ENCODE peak calls at places on chromosomes 6 and 20, in five cellular contexts. One of them, this sample, is unnamed. For H3K36me3, the result is how much of the 10 kb centered on the place peaks cover.

GRCh38 chr20:6595704-6596103 is 171.8 kb upstream of the BMP2 start:
- DNase-seq in Panc1: no peak
- DNase-seq in psoas muscle: no peak
- DNase-seq in HCT116: no peak
- DNase-seq in heart left ventricle: no peak
- DNase-seq in this sample: no peak

GRCh38 chr6:138576303-138576702 is 77.0 kb upstream of the NHSL1 start:
- DNase-seq in Panc1: no peak
- DNase-seq in psoas muscle: no peak
- DNase-seq in HCT116: no peak
- DNase-seq in heart left ventricle: no peak
- DNase-seq in this sample: no peak

GRCh38 chr20:45095753-45096371 is 5.1 kb downstream of the KCNS1 start:
- DNase-seq in Panc1: peak
- DNase-seq in psoas muscle: no peak
- DNase-seq in HCT116: peak
- DNase-seq in heart left ventricle: peak
- DNase-seq in this sample: no peak

GRCh38 chr6:170032706-170033309 is 258.1 kb downstream of the DLL1 start:
- DNase-seq in Panc1: no peak
- DNase-seq in psoas muscle: no peak
- DNase-seq in HCT116: no peak
- DNase-seq in heart left ventricle: peak
- DNase-seq in this sample: no peak

GRCh38 chr6:127092486-127092885 is 26.0 kb upstream of the RSPO3 start:
- DNase-seq in Panc1: no peak
- DNase-seq in psoas muscle: no peak
- DNase-seq in HCT116: no peak
- DNase-seq in heart left ventricle: no peak
- DNase-seq in this sample: no peak

GRCh38 chr6:147283460-147283859 is 79.2 kb downstream of the STXBP5 start:
- DNase-seq in Panc1: no peak
- DNase-seq in psoas muscle: no peak
- DNase-seq in HCT116: no peak
- DNase-seq in heart left ventricle: no peak
- DNase-seq in this sample: no peak

GRCh38 chr6:33696538-33697518 is 14.7 kb downstream of the UQCC2 start:
- DNase-seq in Panc1: no peak
- DNase-seq in psoas muscle: peak
- DNase-seq in HCT116: no peak
- DNase-seq in heart left ventricle: peak
- DNase-seq in this sample: peak

GRCh38 chr6:135880066-135880972 is 28.8 kb downstream of the PDE7B start:
- DNase-seq in Panc1: no peak
- DNase-seq in psoas muscle: no peak
- DNase-seq in HCT116: no peak
- DNase-seq in heart left ventricle: no peak
- DNase-seq in this sample: no peak

GRCh38 chr6:15369838-15370237 is 124.0 kb downstream of the JARID2 start:
- DNase-seq in Panc1: no peak
- DNase-seq in psoas muscle: no peak
- DNase-seq in HCT116: no peak
- DNase-seq in heart left ventricle: no peak
- DNase-seq in this sample: no peak

GRCh38 chr6:107652526-107653182 is 162.7 kb downstream of the SOBP start:
- DNase-seq in Panc1: no peak
- DNase-seq in psoas muscle: no peak
- DNase-seq in HCT116: no peak
- DNase-seq in heart left ventricle: no peak
- DNase-seq in this sample: no peak

GRCh38 chr6:113927001-113927400 is 43.9 kb downstream of the HDAC2 start:
- DNase-seq in Panc1: no peak
- DNase-seq in psoas muscle: no peak
- DNase-seq in HCT116: no peak
- DNase-seq in heart left ventricle: no peak
- DNase-seq in this sample: no peak

GRCh38 chr20:47181056-47181862 is 175.2 kb downstream of the ZMYND8 start:
- DNase-seq in Panc1: no peak
- DNase-seq in psoas muscle: no peak
- DNase-seq in HCT116: peak
- DNase-seq in heart left ventricle: no peak
- DNase-seq in this sample: no peak

GRCh38 chr6:37056439-37057127 is 51.1 kb downstream of the FGD2 start:
- DNase-seq in Panc1: no peak
- DNase-seq in psoas muscle: no peak
- DNase-seq in HCT116: peak
- DNase-seq in heart left ventricle: no peak
- DNase-seq in this sample: no peak

GRCh38 chr6:37565267-37566208 is 65.8 kb upstream of the CCDC167 start:
- DNase-seq in Panc1: no peak
- DNase-seq in psoas muscle: no peak
- DNase-seq in HCT116: no peak
- DNase-seq in heart left ventricle: no peak
- DNase-seq in this sample: no peak

GRCh38 chr6:11098009-11098408 is 4.4 kb downstream of the SMIM13 start:
- DNase-seq in Panc1: no peak
- DNase-seq in psoas muscle: no peak
- DNase-seq in HCT116: no peak
- DNase-seq in heart left ventricle: no peak
- DNase-seq in this sample: no peak

GRCh38 chr6:153096031-153096430 is 35.1 kb downstream of the RGS17 start:
- DNase-seq in Panc1: no peak
- DNase-seq in psoas muscle: no peak
- DNase-seq in HCT116: no peak
- DNase-seq in heart left ventricle: no peak
- DNase-seq in this sample: no peak

GRCh38 chr20:38218566-38218885 is 42.0 kb downstream of the KIAA1755 start:
- DNase-seq in Panc1: no peak
- DNase-seq in psoas muscle: no peak
- DNase-seq in HCT116: no peak
- DNase-seq in heart left ventricle: no peak
- DNase-seq in this sample: no peak

GRCh38 chr20:59835448-59836395 is 97.7 kb downstream of the SYCP2 start:
- DNase-seq in Panc1: no peak
- DNase-seq in psoas muscle: no peak
- DNase-seq in HCT116: no peak
- DNase-seq in heart left ventricle: peak
- DNase-seq in this sample: no peak

GRCh38 chr20:34708621-34709043 is 4.5 kb downstream of the TP53INP2 start:
- DNase-seq in Panc1: no peak
- DNase-seq in psoas muscle: peak
- DNase-seq in HCT116: no peak
- DNase-seq in heart left ventricle: peak
- DNase-seq in this sample: peak

GRCh38 chr20:35944189-35944588 is 10.1 kb downstream of the SCAND1 start:
- DNase-seq in Panc1: no peak
- DNase-seq in psoas muscle: no peak
- DNase-seq in HCT116: no peak
- DNase-seq in heart left ventricle: no peak
- DNase-seq in this sample: no peak
- H3K36me3 ChIP-seq in Panc1: under half
- H3K36me3 ChIP-seq in psoas muscle: under half
- H3K36me3 ChIP-seq in HCT116: under half
- H3K36me3 ChIP-seq in heart left ventricle: under half
- H3K36me3 ChIP-seq in this sample: half or more

DNA sequence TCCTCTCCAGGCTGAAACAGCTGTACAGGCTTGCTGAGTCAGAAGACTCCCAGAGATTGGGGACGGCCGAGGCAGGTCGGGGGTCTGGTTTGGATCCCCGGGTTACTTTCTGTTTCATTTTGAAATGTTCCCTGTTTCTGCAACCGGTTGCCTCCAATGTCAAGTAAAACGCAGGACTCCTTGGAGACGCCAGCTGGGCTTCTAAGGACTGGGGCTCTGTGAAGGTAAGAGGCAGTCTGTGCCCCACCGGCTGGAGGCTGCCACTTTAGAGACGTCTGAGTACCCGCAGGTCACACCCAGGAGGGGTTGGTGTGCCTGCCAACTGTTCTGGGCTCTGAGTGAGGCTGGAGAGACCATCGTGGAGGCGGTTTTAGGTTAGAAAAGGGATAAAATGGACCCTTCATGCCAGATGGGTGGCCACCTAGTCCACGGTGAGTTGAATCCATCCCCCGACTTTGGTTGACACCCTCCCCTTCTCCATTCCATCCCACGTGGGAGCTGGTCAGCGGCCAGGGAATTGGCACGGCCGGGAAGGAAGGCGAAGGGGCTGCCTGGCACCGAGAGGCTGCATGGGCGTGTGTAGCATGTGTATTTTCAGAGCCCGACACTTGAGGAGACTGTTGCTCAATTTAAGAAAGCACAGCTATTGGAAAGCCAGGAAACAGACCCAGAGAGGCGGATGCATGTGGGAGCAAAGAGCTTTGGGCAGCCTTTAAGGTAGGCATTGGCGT is 240.9 kb downstream of the PHACTR1 start:
- DNase-seq in Panc1: no peak
- DNase-seq in psoas muscle: peak
- DNase-seq in HCT116: no peak
- DNase-seq in heart left ventricle: peak
- DNase-seq in this sample: peak
- H3K4me3 ChIP-seq in Panc1: peak
- H3K4me3 ChIP-seq in psoas muscle: peak
- H3K4me3 ChIP-seq in HCT116: no peak
- H3K4me3 ChIP-seq in heart left ventricle: peak
- H3K4me3 ChIP-seq in this sample: peak

DNA sequence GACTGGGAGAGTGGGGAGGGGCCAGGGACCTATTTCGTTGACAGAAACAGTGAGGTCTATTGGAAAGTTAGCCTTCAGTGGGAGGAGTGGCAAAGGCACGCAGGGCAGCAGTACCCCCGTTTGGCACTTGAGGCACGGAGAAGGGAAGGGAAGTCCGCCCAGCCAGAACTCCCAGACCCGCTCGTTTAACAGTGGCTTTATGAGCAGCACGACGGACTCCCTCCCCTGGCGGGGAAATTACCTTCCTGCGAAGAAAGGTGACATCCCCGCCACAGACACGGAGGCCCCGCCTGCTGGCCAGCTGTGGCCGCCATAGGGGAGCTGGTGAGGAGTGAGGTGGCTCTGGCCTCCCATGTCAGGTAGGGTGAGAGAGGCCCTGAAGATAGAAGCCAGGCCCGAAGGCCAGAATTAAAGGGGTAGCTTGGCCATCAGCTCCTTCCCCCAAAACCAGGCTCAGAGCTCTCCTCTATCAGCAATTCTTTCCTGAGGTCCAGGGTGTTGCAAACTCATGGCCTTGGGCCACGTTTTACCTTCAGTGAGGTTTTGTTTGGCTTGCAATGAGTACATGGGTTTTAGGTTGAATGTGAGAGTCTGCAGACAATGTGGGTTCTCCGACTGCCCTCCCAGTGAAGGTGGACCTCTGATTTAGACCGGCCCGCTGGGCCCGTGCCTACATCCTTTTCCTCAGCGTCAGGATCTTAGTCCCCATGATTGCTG is 123.7 kb downstream of the MRPL14 start:
- DNase-seq in Panc1: no peak
- DNase-seq in psoas muscle: no peak
- DNase-seq in HCT116: no peak
- DNase-seq in heart left ventricle: no peak
- DNase-seq in this sample: no peak
- TF ChIP-seq CTCF in Panc1: no peak
- TF ChIP-seq CTCF in psoas muscle: no peak
- TF ChIP-seq CTCF in HCT116: no peak
- TF ChIP-seq CTCF in heart left ventricle: no peak
- TF ChIP-seq CTCF in this sample: no peak

DNA sequence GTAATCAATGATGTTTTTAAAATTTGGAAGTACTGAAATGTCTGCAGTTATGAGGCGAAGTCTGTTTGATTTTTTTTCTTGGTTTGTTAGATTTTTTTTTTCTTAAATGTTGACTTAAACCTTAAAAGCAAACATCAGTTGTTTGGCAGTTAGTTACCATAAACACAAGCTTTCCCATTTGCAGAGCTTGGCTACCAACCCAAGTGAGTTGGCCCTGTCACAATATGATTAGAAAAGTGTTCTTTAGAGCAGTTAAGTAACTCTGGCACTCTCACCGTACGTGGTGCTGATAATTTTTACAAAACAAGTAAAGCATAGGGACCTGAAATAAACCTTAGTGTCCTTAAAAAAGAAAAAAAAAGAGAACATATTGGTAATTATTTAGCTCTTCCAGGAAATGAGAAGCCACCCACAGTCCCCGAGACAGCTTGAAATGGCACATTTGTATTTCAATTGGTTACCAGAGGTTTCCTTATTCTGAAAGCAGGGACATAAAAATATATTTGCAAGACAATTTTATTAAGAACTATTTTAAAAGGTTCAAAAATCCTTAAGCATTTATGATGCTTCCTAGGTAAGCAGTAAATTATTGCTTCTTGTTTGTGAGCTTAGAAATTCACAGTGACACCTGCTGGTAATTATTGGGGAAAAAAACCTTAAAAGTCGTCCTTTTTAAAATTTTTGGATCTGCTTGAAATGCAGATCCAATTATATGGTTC is 3.9 kb downstream of the HEY2 start:
- DNase-seq in Panc1: no peak
- DNase-seq in psoas muscle: no peak
- DNase-seq in HCT116: peak
- DNase-seq in heart left ventricle: peak
- DNase-seq in this sample: no peak
- H3K36me3 ChIP-seq in Panc1: under half
- H3K36me3 ChIP-seq in psoas muscle: under half
- H3K36me3 ChIP-seq in HCT116: under half
- H3K36me3 ChIP-seq in heart left ventricle: under half
- H3K36me3 ChIP-seq in this sample: under half

GRCh38 chr6:98847767-98848538 is 13.6 kb downstream of the POU3F2 start:
- DNase-seq in Panc1: no peak
- DNase-seq in psoas muscle: no peak
- DNase-seq in HCT116: no peak
- DNase-seq in heart left ventricle: no peak
- DNase-seq in this sample: peak
- H3K4me3 ChIP-seq in Panc1: no peak
- H3K4me3 ChIP-seq in psoas muscle: peak
- H3K4me3 ChIP-seq in HCT116: no peak
- H3K4me3 ChIP-seq in heart left ventricle: peak
- H3K4me3 ChIP-seq in this sample: peak

DNA sequence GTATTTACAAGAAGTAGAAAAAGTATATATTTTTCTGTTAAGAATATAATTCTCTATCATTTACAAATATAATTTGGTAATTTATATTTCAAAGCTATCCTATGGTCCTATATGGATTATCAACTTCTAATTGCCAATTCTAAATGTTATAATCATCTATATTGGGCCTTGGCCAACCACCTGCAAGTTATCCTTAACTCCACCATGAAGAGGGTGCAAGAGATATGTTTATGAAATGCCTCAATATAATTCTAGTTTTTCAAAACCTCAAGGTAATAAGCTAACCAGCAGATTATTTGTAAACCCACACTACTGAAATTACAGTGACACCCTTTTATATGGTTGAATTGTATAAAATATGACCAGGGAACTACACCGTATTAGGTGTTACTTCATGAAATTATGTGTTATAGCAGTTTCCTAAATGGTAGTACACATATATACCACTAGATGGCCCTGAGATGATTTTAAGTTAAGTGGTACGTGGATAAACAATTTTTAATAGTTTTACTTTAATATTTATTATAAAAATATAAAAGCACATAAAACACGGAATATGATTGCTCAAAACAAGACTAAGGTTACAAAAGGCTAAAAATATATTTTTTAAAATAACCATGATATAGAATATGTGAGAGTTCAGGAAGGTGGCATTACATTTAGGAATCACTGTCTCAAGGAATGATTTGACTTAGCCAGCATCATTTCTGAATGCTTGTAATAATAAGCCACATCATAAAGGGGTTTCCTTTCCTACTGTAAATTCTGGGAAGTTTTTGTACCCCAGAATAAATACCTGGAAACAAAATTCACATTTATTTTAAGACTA is 9.8 kb upstream of the PNISR start:
- DNase-seq in Panc1: no peak
- DNase-seq in psoas muscle: no peak
- DNase-seq in HCT116: peak
- DNase-seq in heart left ventricle: no peak
- DNase-seq in this sample: no peak
- TF ChIP-seq CTCF in Panc1: peak
- TF ChIP-seq CTCF in psoas muscle: peak
- TF ChIP-seq CTCF in HCT116: peak
- TF ChIP-seq CTCF in heart left ventricle: peak
- TF ChIP-seq CTCF in this sample: peak

This sample was measured in lower lobe of right lung.